ENCODE peak calls at places on chromosomes 1 and 21, in four cellular contexts. Z is K562, E is GM12878, F is HepG2. B is an unnamed sample.
A peak's percentile ranks its signal among the peaks of the same experiment; 100 is the strongest.

GRCh38 chr1:12015001-12015491 is 4.3 kb upstream of the MIIP start:
- DNase-seq in E (no peak), F (no peak), Z (no peak), B (no peak)

GRCh38 chr1:66540434-66541032 is 6.6 kb downstream of the SGIP1 start:
- DNase-seq in Z (no peak), F (no peak), E (no peak), B (no peak)

GRCh38 chr1:183873642-183874041 is 68.7 kb downstream of the RGL1 start:
- DNase-seq in Z (no peak), F (no peak), E (no peak), B (no peak)

GRCh38 chr1:165603810-165604209 is 27.2 kb upstream of the MGST3 start:
- DNase-seq in Z (no peak), F (no peak), E (no peak), B (no peak)

GRCh38 chr1:59178339-59178744 is 118.6 kb upstream of the FGGY start:
- DNase-seq in E (no peak), Z (no peak), F (no peak), B (no peak)

GRCh38 chr1:212610575-212610967 is 2.0 kb downstream of the ATF3 start:
- DNase-seq in E (no peak), F (no peak), Z (no peak), B (no peak)

GRCh38 chr1:151158751-151159251 is 2.4 kb downstream of the TNFAIP8L2 start:
- DNase-seq in F (no peak), E (no peak), Z (no peak), B (no peak)

GRCh38 chr1:225343618-225344017 is 84.2 kb downstream of the LBR start:
- DNase-seq in F (peak; percentile 28), Z (peak; percentile 13), E (no peak), B (no peak)

GRCh38 chr1:53971718-53972117 is 25.6 kb downstream of the LRRC42 start:
- DNase-seq in F (no peak), Z (no peak), E (no peak), B (no peak)

GRCh38 chr1:245978915-245979314 is 528.2 kb downstream of the SMYD3 start:
- DNase-seq in E (no peak), Z (no peak), F (no peak), B (no peak)

GRCh38 chr1:236156512-236157208 is 14.3 kb downstream of the GPR137B start:
- DNase-seq in E (peak; percentile 99), F (no peak), Z (no peak), B (no peak)

GRCh38 chr1:165376041-165376810 is 19.7 kb upstream of the LMX1A start:
- DNase-seq in E (no peak), F (no peak), Z (peak; percentile 31), B (peak; percentile 79)

GRCh38 chr1:30028283-30028682 is 695.1 kb downstream of the MATN1 start:
- DNase-seq in E (no peak), Z (no peak), F (no peak), B (no peak)

GRCh38 chr1:180672105-180672504 is 40.3 kb downstream of the XPR1 start:
- DNase-seq in Z (no peak), E (no peak), F (no peak), B (no peak)

GRCh38 chr1:7335224-7335879 is 435.7 kb upstream of the VAMP3 start:
- DNase-seq in Z (no peak), E (no peak), F (no peak), B (no peak)

GRCh38 chr1:2336499-2336898 is 54.9 kb downstream of the MORN1 start:
- DNase-seq in Z (no peak), E (no peak), F (no peak), B (no peak)

GRCh38 chr1:37509181-37509580 is 5.4 kb downstream of the MEAF6 start:
- DNase-seq in E (no peak), F (peak; percentile 28), Z (peak; percentile 18), B (no peak)

GRCh38 chr1:61213612-61214011 is 131.3 kb downstream of the NFIA start:
- DNase-seq in F (no peak), E (no peak), Z (no peak), B (no peak)

GRCh38 chr1:60621524-60621923 is 460.8 kb upstream of the NFIA start:
- DNase-seq in E (no peak), F (no peak), Z (no peak), B (no peak)

GRCh38 chr1:218304281-218305039 is 19.4 kb downstream of the RRP15 start:
- DNase-seq in E (no peak), Z (peak; percentile 92), F (no peak), B (no peak)

GRCh38 chr21:13827201-13827600 is 217.6 kb downstream of the POTED start:
- DNase-seq in F (no peak), E (no peak), Z (no peak), B (no peak)

GRCh38 chr1:27003745-27004470 is 8.7 kb downstream of the TENT5B start:
- DNase-seq in Z (no peak), F (peak; percentile 85), E (no peak), B (no peak)

GRCh38 chr1:192485692-192486436 is 89.7 kb upstream of the RGS1 start:
- DNase-seq in E (no peak), F (peak; percentile 55), Z (no peak), B (no peak)

GRCh38 chr1:231799363-231799986 is 172.9 kb downstream of the DISC1 start:
- DNase-seq in E (no peak), F (no peak), Z (no peak), B (no peak)

GRCh38 chr1:84840346-84840745 is 52.7 kb downstream of the LPAR3 start:
- DNase-seq in Z (no peak), F (no peak), E (no peak), B (no peak)

GRCh38 chr1:165144757-165145397 is 211.6 kb downstream of the LMX1A start:
- DNase-seq in E (no peak), Z (peak; percentile 41), F (peak; percentile 44), B (peak; percentile 71)

GRCh38 chr21:42839271-42840231 is 39.8 kb downstream of the WDR4 start:
- DNase-seq in Z (no peak), E (no peak), F (no peak), B (no peak)

GRCh38 chr1:25879675-25880074 is 4.2 kb upstream of the PAQR7 start:
- DNase-seq in E (no peak), F (no peak), Z (peak; percentile 52), B (no peak)

GRCh38 chr1:77063118-77063517 is 156.1 kb downstream of the PIGK start:
- DNase-seq in F (no peak), Z (no peak), E (no peak), B (no peak)

GRCh38 chr1:58290685-58291372 is 255.7 kb downstream of the OMA1 start:
- DNase-seq in E (no peak), F (no peak), Z (no peak), B (peak; percentile 72)

GRCh38 chr1:159855709-159856108 is 6.7 kb downstream of the VSIG8 start:
- DNase-seq in F (no peak), Z (no peak), E (no peak), B (no peak)

GRCh38 chr1:29703596-29703995 is 467.3 kb downstream of the PTPRU start:
- DNase-seq in Z (peak; percentile 61), E (no peak), F (no peak), B (peak; percentile 43)

GRCh38 chr1:45925728-45926287 is 122.4 kb downstream of the MAST2 start:
- DNase-seq in E (peak; percentile 24), F (no peak), Z (no peak), B (no peak)

GRCh38 chr1:168977618-168978017 is 128.9 kb upstream of the ATP1B1 start:
- DNase-seq in Z (no peak), F (no peak), E (no peak), B (no peak)

GRCh38 chr1:156664949-156665411 is 12.2 kb downstream of the NES start:
- DNase-seq in F (peak; percentile 78), E (no peak), Z (peak; percentile 57), B (no peak)

DNA sequence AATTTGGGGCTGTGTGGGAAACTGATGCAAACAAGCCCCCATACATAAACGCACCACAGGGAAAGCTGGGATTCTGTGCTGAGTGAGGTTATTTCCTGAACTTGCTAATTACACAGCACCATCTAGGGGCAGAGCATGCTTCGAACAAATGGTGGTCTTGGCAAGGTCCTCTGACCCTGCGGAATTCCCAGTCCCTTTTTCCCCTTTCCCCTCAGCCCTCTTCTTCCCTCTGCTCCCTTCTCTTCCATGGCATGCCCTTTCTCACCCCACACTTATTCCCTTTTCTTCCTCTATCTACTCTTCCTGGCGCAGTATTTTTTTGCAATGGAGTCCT is 134.5 kb upstream of the VANGL1 start:
- DNase-seq in Z (peak; percentile 15), F (peak; percentile 27), E (no peak), B (peak; percentile 40)
- TF ChIP-seq CTCF in Z (no peak), F (peak; percentile 49), E (peak; percentile 33), B (no peak)

GRCh38 chr1:210335001-210335400 is 6.3 kb downstream of the HHAT start:
- DNase-seq in E (no peak), F (no peak), Z (no peak), B (no peak)

GRCh38 chr1:210330279-210330866 is 1.7 kb downstream of the HHAT start:
- DNase-seq in F (no peak), Z (peak; percentile 16), E (no peak), B (no peak)

GRCh38 chr1:210332719-210333398 is 4.2 kb downstream of the HHAT start:
- DNase-seq in E (peak; percentile 90), Z (no peak), F (no peak), B (no peak)

GRCh38 chr1:210328746-210329488 is at the start of gene HHAT:
- DNase-seq in Z (no peak), E (no peak), F (peak; percentile 49), B (peak; percentile 58)

GRCh38 chr1:210332233-210332632 is 3.5 kb downstream of the HHAT start:
- DNase-seq in E (no peak), Z (no peak), F (no peak), B (no peak)
- TF ChIP-seq TCF7 in E (no peak), Z (no peak), F (no peak), B (no peak)

GRCh38 chr21:41071410-41071809 is 96.5 kb upstream of the BACE2 start:
- DNase-seq in Z (no peak), E (no peak), F (no peak), B (peak; percentile 76)
- TF ChIP-seq CTCF in Z (peak; percentile 56), E (no peak), F (peak; percentile 14), B (no peak)

GRCh38 chr1:81453971-81454370 is 346.8 kb upstream of the ADGRL2 start:
- DNase-seq in Z (no peak), E (no peak), F (no peak), B (no peak)

GRCh38 chr1:81453345-81453703 is 347.4 kb upstream of the ADGRL2 start:
- DNase-seq in E (no peak), Z (no peak), F (no peak), B (no peak)

GRCh38 chr1:81459043-81459442 is 341.7 kb upstream of the ADGRL2 start:
- DNase-seq in F (no peak), E (no peak), Z (no peak), B (no peak)

GRCh38 chr1:81452693-81453344 is 347.9 kb upstream of the ADGRL2 start:
- DNase-seq in F (no peak), E (no peak), Z (no peak), B (no peak)

GRCh38 chr1:81458186-81458585 is 342.5 kb upstream of the ADGRL2 start:
- DNase-seq in F (no peak), E (no peak), Z (no peak), B (no peak)
- TF ChIP-seq TCF7 in F (no peak), E (no peak), Z (no peak), B (no peak)